ENCODE peak calls at places on chromosomes 4 and X, in eight cellular contexts. D is H1, V is PC-3, C is K562, A is mammary epithelial cell, Y is IMR-90, F is neuronal stem cell, T is GM23248. L is an unnamed sample.

GRCh38 chrX:155434906-155435743 is 23.3 kb downstream of the F8A3 start:
- DNase-seq in D (no peak), T (peak; percentile 5), F (no peak), C (peak; percentile 82), V (no peak), Y (no peak), A (no peak), L (no peak)

GRCh38 chrX:15680401-15680800 is 15.8 kb upstream of the CLTRN start:
- DNase-seq in V (peak; percentile 58), A (peak; percentile 82), Y (peak; percentile 88), F (no peak), T (peak; percentile 21), D (no peak), C (no peak), L (no peak)

GRCh38 chr4:186013404-186014186 is 55.4 kb upstream of the TLR3 start:
- DNase-seq in A (no peak), D (no peak), T (no peak), F (no peak), V (no peak), Y (no peak), C (no peak), L (no peak)

GRCh38 chr4:175071123-175071522 is 153.0 kb downstream of the ADAM29 start:
- DNase-seq in F (no peak), A (no peak), T (no peak), Y (no peak), D (no peak), C (no peak), V (peak; percentile 5), L (no peak)

GRCh38 chrX:54413753-54414152 is 26.5 kb upstream of the TSR2 start:
- DNase-seq in V (no peak), C (no peak), D (no peak), T (peak; percentile 2), Y (no peak), A (no peak), F (no peak), L (no peak)

GRCh38 chr4:163866728-163867313 is 372.3 kb downstream of the TMA16 start:
- DNase-seq in C (no peak), A (peak; percentile 87), Y (peak; percentile 47), V (peak; percentile 61), T (no peak), D (no peak), F (no peak), L (no peak)

GRCh38 chrX:31212856-31213748 is 141.3 kb upstream of the FTHL17 start:
- DNase-seq in D (no peak), V (no peak), A (peak; percentile 43), F (no peak), C (no peak), T (no peak), Y (no peak), L (no peak)

GRCh38 chr4:14532436-14532835 is 469.8 kb upstream of the CPEB2 start:
- DNase-seq in C (no peak), F (no peak), T (no peak), Y (no peak), D (no peak), V (no peak), A (no peak), L (no peak)

GRCh38 chr4:80006935-80007744 is 65.9 kb downstream of the ANTXR2 start:
- DNase-seq in Y (peak; percentile 73), D (no peak), T (no peak), C (peak; percentile 62), F (no peak), A (no peak), V (no peak), L (no peak)

GRCh38 chr4:94444771-94445170 is 7.0 kb upstream of the PDLIM5 start:
- DNase-seq in V (no peak), T (peak; percentile 28), D (no peak), A (no peak), F (no peak), Y (peak; percentile 55), C (no peak), L (no peak)

GRCh38 chr4:78656968-78657445 is 105.4 kb downstream of the ANXA3 start:
- DNase-seq in T (no peak), F (no peak), D (no peak), A (no peak), C (peak; percentile 25), V (no peak), Y (no peak), L (no peak)

GRCh38 chr4:52038109-52038912 is at the start of gene SGCB:
- DNase-seq in T (peak; percentile 82), D (no peak), V (peak; percentile 58), C (peak; percentile 39), F (no peak), Y (peak; percentile 31), A (peak; percentile 37), L (peak; percentile 85)

GRCh38 chrX:26466387-26466786 is 250.4 kb downstream of the MAGEB5 start:
- DNase-seq in V (no peak), F (no peak), A (no peak), Y (no peak), D (no peak), C (no peak), T (no peak), L (no peak)

GRCh38 chr4:38413524-38414341 is 250.3 kb upstream of the KLF3 start:
- DNase-seq in F (no peak), T (no peak), V (no peak), D (no peak), Y (no peak), A (no peak), C (no peak), L (no peak)

GRCh38 chrX:120468071-120468470 is 1.0 kb downstream of the LAMP2 start:
- DNase-seq in F (no peak), A (peak; percentile 19), V (no peak), T (no peak), D (no peak), C (no peak), Y (no peak), L (no peak)
- H2AFZ ChIP-seq in F (no peak overlapping the region), A (peak overlapping the region; percentile 30), V (no peak overlapping the region), T (peak overlapping the region; percentile 86), D (no peak overlapping the region), C (no peak overlapping the region), Y (no peak overlapping the region), L (no peak overlapping the region)

DNA sequence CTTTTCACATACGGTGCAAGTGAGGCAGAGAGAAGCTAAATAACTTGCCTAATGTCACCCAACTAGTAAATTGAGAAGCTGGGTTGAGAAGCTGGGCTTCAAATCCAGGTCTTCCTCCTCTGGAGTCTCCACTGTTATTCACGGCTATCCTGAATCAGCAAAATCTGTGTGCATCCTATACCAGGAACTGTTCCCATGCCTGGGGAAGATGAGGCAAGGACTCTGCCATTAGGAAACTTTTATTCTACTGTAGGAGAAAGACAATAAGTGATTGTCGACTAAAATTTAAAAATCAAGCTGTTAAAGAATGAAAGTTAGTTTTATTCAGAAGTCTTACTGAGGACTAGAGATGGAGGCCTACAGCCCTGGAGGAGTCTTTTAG is 869 bp upstream of the TEC start:
- DNase-seq in V (no peak), D (no peak), F (no peak), C (no peak), A (no peak), Y (no peak), T (no peak), L (no peak)
- H3K9ac ChIP-seq in V (peak overlapping the region; percentile 52), D (no peak overlapping the region), F (no peak overlapping the region), C (peak overlapping the region; percentile 82), A (no peak overlapping the region), Y (no peak overlapping the region), T (no peak overlapping the region), L (no peak overlapping the region)

GRCh38 chrX:76427560-76428242 is at the start of gene MAGEE1:
- DNase-seq in D (no peak), C (peak; percentile 62), F (peak; percentile 53), A (peak; percentile 64), T (peak; percentile 74), Y (peak; percentile 37), V (peak; percentile 75), L (peak; percentile 85)
- H2AFZ ChIP-seq in D (peak within 1 kb of the TSS; percentile 53), C (peak within 1 kb of the TSS; percentile 55), F (peak within 1 kb of the TSS; percentile 92), A (peak within 1 kb of the TSS; percentile 93), T (peak within 1 kb of the TSS; percentile 94), Y (peak within 1 kb of the TSS; percentile 94), V (peak within 1 kb of the TSS; percentile 96), L (peak within 1 kb of the TSS; percentile 76)

DNA sequence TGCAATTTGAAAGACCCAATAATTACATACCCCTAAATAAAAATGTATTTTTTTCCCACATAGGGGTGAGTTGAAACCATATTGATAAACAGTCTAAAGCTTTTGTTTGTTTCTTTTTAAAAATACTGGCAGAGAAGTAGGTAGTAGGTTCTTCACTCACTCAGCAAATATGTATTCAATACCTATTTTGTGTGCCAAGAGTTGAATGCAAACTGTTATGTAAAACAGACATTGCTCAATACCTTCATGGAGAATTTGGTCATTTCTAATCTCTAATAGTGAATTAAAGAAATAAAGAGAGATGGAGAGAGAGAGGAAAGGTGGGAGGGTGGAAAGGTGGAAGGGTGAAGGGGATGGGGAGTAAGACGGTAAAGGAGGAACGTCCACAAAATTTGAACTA is 589.9 kb upstream of the GNPDA2 start:
- DNase-seq in A (no peak), D (no peak), Y (no peak), T (no peak), F (no peak), V (peak; percentile 5), C (no peak), L (no peak)
- H3K9ac ChIP-seq in A (no peak overlapping the region), D (no peak overlapping the region), Y (no peak overlapping the region), T (no peak overlapping the region), F (no peak overlapping the region), V (no peak overlapping the region), C (no peak overlapping the region), L (no peak overlapping the region)

GRCh38 chr4:83503974-83504373 is 19.1 kb upstream of the ABRAXAS1 start:
- DNase-seq in V (no peak), C (no peak), F (no peak), A (no peak), T (no peak), Y (no peak), D (no peak), L (no peak)

GRCh38 chr4:83504974-83505373 is 20.1 kb upstream of the ABRAXAS1 start:
- DNase-seq in C (no peak), D (no peak), T (no peak), Y (no peak), A (no peak), V (no peak), F (no peak), L (no peak)

GRCh38 chr4:83510442-83510841 is 25.5 kb upstream of the GPAT3 start:
- DNase-seq in Y (no peak), A (no peak), C (no peak), V (no peak), F (no peak), T (no peak), D (no peak), L (no peak)

GRCh38 chr4:83504544-83504943 is 19.6 kb upstream of the ABRAXAS1 start:
- DNase-seq in V (no peak), Y (no peak), T (no peak), C (no peak), F (no peak), D (no peak), A (no peak), L (no peak)
- H2AFZ ChIP-seq in V (no peak overlapping the region), Y (peak overlapping the region; percentile 67), T (no peak overlapping the region), C (peak overlapping the region; percentile 34), F (peak overlapping the region; percentile 39), D (peak overlapping the region; percentile 94), A (peak overlapping the region; percentile 55), L (no peak overlapping the region)

L was measured in neural progenitor cell.